ENCODE peak calls at places on chromosomes 11 and 22, in four cellular contexts. One of them, this sample, is unnamed. For H3K9me3, the result is how much of the 10 kb centered on the place peaks cover.

GRCh38 chr11:92322225-92322624 is 97.6 kb downstream of the FAT3 start:
- DNase-seq in psoas muscle: no peak
- DNase-seq in gastrocnemius medialis: no peak
- DNase-seq in heart left ventricle: no peak
- DNase-seq in this sample: no peak

GRCh38 chr11:86802601-86803051 is 2.3 kb downstream of the PRSS23 start:
- DNase-seq in psoas muscle: no peak
- DNase-seq in gastrocnemius medialis: no peak
- DNase-seq in heart left ventricle: no peak
- DNase-seq in this sample: no peak

GRCh38 chr11:63574856-63575602 is 11.8 kb upstream of the PLAAT2 start:
- DNase-seq in psoas muscle: peak
- DNase-seq in gastrocnemius medialis: peak
- DNase-seq in heart left ventricle: peak
- DNase-seq in this sample: peak

GRCh38 chr22:27420817-27421361 is 380.7 kb downstream of the MN1 start:
- DNase-seq in psoas muscle: peak
- DNase-seq in gastrocnemius medialis: peak
- DNase-seq in heart left ventricle: peak
- DNase-seq in this sample: peak

GRCh38 chr11:64437426-64437825 is 78.5 kb downstream of the RPS6KA4 start:
- DNase-seq in psoas muscle: no peak
- DNase-seq in gastrocnemius medialis: no peak
- DNase-seq in heart left ventricle: no peak
- DNase-seq in this sample: no peak

GRCh38 chr22:48248901-48249455 is 1486.5 kb downstream of the TBC1D22A start:
- DNase-seq in psoas muscle: no peak
- DNase-seq in gastrocnemius medialis: no peak
- DNase-seq in heart left ventricle: no peak
- DNase-seq in this sample: no peak

GRCh38 chr11:29321293-29322132 is 695.3 kb downstream of the KCNA4 start:
- DNase-seq in psoas muscle: no peak
- DNase-seq in gastrocnemius medialis: no peak
- DNase-seq in heart left ventricle: no peak
- DNase-seq in this sample: no peak

GRCh38 chr22:44411226-44412135 is 86.6 kb downstream of the RTL6 start:
- DNase-seq in psoas muscle: no peak
- DNase-seq in gastrocnemius medialis: no peak
- DNase-seq in heart left ventricle: no peak
- DNase-seq in this sample: no peak

GRCh38 chr11:132648841-132649240 is 883.5 kb downstream of the OPCML start:
- DNase-seq in psoas muscle: no peak
- DNase-seq in gastrocnemius medialis: no peak
- DNase-seq in heart left ventricle: no peak
- DNase-seq in this sample: no peak

GRCh38 chr22:39091136-39092081 is 5.6 kb upstream of the APOBEC3H start:
- DNase-seq in psoas muscle: no peak
- DNase-seq in gastrocnemius medialis: no peak
- DNase-seq in heart left ventricle: no peak
- DNase-seq in this sample: no peak

GRCh38 chr22:41915035-41915782 is at the start of gene SHISA8:
- DNase-seq in psoas muscle: peak
- DNase-seq in gastrocnemius medialis: no peak
- DNase-seq in heart left ventricle: peak
- DNase-seq in this sample: peak

GRCh38 chr22:45225732-45226560 is 14.7 kb downstream of the KIAA0930 start:
- DNase-seq in psoas muscle: peak
- DNase-seq in gastrocnemius medialis: no peak
- DNase-seq in heart left ventricle: no peak
- DNase-seq in this sample: no peak

GRCh38 chr11:57071829-57072228 is 83.1 kb downstream of the OR5AK2 start:
- DNase-seq in psoas muscle: no peak
- DNase-seq in gastrocnemius medialis: no peak
- DNase-seq in heart left ventricle: no peak
- DNase-seq in this sample: no peak

GRCh38 chr11:107704432-107704831 is 7.4 kb downstream of the SLN start:
- DNase-seq in psoas muscle: no peak
- DNase-seq in gastrocnemius medialis: no peak
- DNase-seq in heart left ventricle: no peak
- DNase-seq in this sample: no peak

GRCh38 chr11:134445601-134446325 is 33.7 kb upstream of the B3GAT1 start:
- DNase-seq in psoas muscle: no peak
- DNase-seq in gastrocnemius medialis: no peak
- DNase-seq in heart left ventricle: no peak
- DNase-seq in this sample: no peak

GRCh38 chr22:11627436-11627797 is 3900.6 kb upstream of the OR11H1 start:
- DNase-seq in psoas muscle: no peak
- DNase-seq in gastrocnemius medialis: no peak
- DNase-seq in heart left ventricle: peak
- DNase-seq in this sample: no peak

GRCh38 chr22:11627798-11628650 is 3900.0 kb upstream of the OR11H1 start:
- DNase-seq in psoas muscle: no peak
- DNase-seq in gastrocnemius medialis: no peak
- DNase-seq in heart left ventricle: peak
- DNase-seq in this sample: no peak

GRCh38 chr22:11628651-11629511 is 3899.1 kb upstream of the OR11H1 start:
- DNase-seq in psoas muscle: no peak
- DNase-seq in gastrocnemius medialis: no peak
- DNase-seq in heart left ventricle: peak
- DNase-seq in this sample: no peak

GRCh38 chr22:11629661-11630385 is 3898.2 kb upstream of the OR11H1 start:
- DNase-seq in psoas muscle: no peak
- DNase-seq in gastrocnemius medialis: no peak
- DNase-seq in heart left ventricle: peak
- DNase-seq in this sample: no peak

DNA sequence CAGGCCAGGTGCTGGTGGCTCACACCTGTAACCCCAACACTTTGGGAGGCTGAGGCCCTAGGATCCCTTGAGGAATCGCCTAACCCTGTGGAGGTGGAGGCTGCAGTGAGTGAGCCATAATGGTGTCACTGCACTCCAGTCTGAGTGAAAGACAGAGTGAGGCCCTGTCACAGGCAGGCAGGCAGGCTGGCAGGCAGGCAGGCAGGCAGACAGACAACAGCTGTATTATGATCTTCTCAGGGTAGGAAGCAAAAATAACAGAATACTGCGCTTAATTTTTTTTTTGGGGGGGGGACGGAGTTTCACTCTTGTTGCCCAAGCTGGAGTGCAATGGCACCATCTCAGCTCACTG is 3901.6 kb upstream of the OR11H1 start:
- DNase-seq in psoas muscle: no peak
- DNase-seq in gastrocnemius medialis: no peak
- DNase-seq in heart left ventricle: peak
- DNase-seq in this sample: no peak
- H3K9me3 ChIP-seq in psoas muscle: under half
- H3K9me3 ChIP-seq in gastrocnemius medialis: under half
- H3K9me3 ChIP-seq in heart left ventricle: under half
- H3K9me3 ChIP-seq in this sample: half or more

DNA sequence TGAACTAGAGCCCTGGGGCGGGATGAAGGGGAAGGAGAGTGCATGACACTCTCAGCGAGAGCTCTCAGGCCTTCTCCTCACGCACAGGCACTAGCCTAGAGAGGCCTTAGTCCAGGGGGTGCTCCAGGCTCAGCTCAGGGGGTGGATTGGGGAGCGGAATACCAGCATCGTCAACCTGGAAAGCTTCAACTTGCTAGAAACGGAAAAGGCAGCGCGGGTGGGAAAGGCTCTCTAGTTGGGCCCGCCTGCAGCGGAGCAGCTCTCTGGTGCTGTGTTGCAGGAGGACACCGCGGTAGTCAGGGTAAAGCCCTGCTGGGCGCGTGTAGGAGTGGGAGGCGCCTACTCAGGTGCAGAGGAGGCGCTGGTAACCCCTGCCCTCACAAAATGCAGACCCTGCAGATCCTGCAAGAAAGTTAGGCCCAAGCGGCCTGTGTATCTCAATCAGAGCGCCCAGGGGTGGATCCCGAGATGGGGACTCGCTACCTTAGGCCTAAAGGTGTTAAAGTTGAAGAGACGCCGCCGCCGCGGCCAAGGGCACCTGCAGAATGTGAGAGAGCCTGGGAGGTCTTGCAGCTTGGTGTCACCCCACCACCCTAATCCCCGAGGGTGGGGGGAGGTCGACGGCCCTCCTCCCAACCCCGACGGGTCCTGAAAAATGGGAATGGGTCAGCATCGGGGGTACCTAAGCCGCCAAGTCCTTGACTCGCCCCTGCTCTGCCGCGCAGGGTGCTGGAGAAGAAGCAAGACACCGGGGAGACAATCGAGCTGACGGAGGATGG is 2.8 kb downstream of the SLC17A6 start:
- DNase-seq in psoas muscle: no peak
- DNase-seq in gastrocnemius medialis: no peak
- DNase-seq in heart left ventricle: no peak
- DNase-seq in this sample: no peak
- H3K4me3 ChIP-seq in psoas muscle: no peak
- H3K4me3 ChIP-seq in gastrocnemius medialis: no peak
- H3K4me3 ChIP-seq in heart left ventricle: no peak
- H3K4me3 ChIP-seq in this sample: no peak

GRCh38 chr11:67291481-67292381 is 2.6 kb downstream of the ANKRD13D start:
- DNase-seq in psoas muscle: peak
- DNase-seq in gastrocnemius medialis: no peak
- DNase-seq in heart left ventricle: peak
- DNase-seq in this sample: peak

GRCh38 chr11:67289226-67289650 is at the start of gene ANKRD13D:
- DNase-seq in psoas muscle: no peak
- DNase-seq in gastrocnemius medialis: no peak
- DNase-seq in heart left ventricle: no peak
- DNase-seq in this sample: no peak

GRCh38 chr11:67292671-67293070 is 3.6 kb downstream of the ANKRD13D start:
- DNase-seq in psoas muscle: no peak
- DNase-seq in gastrocnemius medialis: no peak
- DNase-seq in heart left ventricle: no peak
- DNase-seq in this sample: no peak

GRCh38 chr11:67289651-67290479 is 762 bp downstream of the ANKRD13D start:
- DNase-seq in psoas muscle: peak
- DNase-seq in gastrocnemius medialis: no peak
- DNase-seq in heart left ventricle: peak
- DNase-seq in this sample: peak

DNA sequence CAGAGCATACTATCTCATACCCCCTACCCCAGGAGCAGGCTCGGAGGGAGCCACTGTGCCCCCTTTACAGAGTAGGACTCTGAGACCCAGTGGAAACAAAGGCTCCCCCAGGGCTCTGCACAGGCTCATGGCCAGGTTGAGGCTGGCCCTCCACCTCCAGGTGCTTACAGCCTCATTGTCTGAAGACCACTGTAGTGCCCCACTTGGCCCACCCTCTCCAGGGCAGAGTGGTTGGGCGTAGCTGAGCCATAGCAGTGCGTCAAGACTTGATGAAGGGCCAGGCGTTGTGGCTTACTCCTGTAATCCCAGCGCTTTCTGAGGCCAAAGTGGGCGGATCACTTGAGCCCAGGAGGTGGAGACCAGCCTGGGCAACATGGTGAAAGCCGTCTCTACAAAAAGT is 1.7 kb downstream of the ANKRD13D start:
- DNase-seq in psoas muscle: peak
- DNase-seq in gastrocnemius medialis: no peak
- DNase-seq in heart left ventricle: peak
- DNase-seq in this sample: peak
- H3K27ac ChIP-seq in psoas muscle: no peak
- H3K27ac ChIP-seq in gastrocnemius medialis: no peak
- H3K27ac ChIP-seq in heart left ventricle: no peak
- H3K27ac ChIP-seq in this sample: peak

GRCh38 chr11:1073261-1073724 is 1.4 kb upstream of the MUC2 start:
- DNase-seq in psoas muscle: peak
- DNase-seq in gastrocnemius medialis: no peak
- DNase-seq in heart left ventricle: peak
- DNase-seq in this sample: peak
- H3K9me3 ChIP-seq in psoas muscle: under half
- H3K9me3 ChIP-seq in gastrocnemius medialis: under half
- H3K9me3 ChIP-seq in heart left ventricle: under half
- H3K9me3 ChIP-seq in this sample: under half

GRCh38 chr11:61002598-61002997 is 31.1 kb downstream of the CD6 start:
- DNase-seq in psoas muscle: no peak
- DNase-seq in gastrocnemius medialis: no peak
- DNase-seq in heart left ventricle: no peak
- DNase-seq in this sample: no peak

GRCh38 chr11:61004841-61005240 is 33.4 kb downstream of the CD6 start:
- DNase-seq in psoas muscle: no peak
- DNase-seq in gastrocnemius medialis: no peak
- DNase-seq in heart left ventricle: no peak
- DNase-seq in this sample: no peak

GRCh38 chr11:61000426-61000825 is 28.9 kb downstream of the CD6 start:
- DNase-seq in psoas muscle: no peak
- DNase-seq in gastrocnemius medialis: no peak
- DNase-seq in heart left ventricle: no peak
- DNase-seq in this sample: no peak

GRCh38 chr11:61007383-61007970 is 36.0 kb downstream of the CD6 start:
- DNase-seq in psoas muscle: no peak
- DNase-seq in gastrocnemius medialis: no peak
- DNase-seq in heart left ventricle: no peak
- DNase-seq in this sample: no peak

DNA sequence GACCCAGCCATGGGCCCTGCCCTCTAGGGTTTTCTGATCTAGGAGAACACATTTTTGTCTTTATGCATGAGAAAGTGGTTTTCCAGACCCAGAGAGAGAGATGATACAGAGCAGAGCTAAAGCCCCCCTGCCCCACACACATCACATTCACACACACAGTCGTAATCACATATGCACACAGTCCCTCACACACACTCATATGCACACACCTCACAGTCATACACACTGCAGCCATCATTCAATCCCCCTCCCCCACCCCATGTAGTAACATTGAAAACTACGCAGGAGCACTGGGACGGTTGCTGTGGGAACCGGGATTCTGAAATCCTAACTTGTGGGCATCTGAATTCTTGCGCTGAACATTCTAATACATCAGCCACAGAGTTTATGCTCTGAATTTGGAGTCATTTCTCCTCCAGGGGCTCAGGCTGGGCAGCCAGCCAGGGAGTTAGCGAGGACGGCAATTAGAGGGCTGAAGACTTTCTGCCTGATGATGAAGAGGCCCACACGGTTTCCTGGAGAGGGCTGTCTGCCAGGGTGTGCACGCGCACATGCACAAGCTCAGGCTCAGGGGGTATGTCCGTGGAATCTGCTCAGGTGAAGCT is 32.7 kb downstream of the CD6 start:
- DNase-seq in psoas muscle: no peak
- DNase-seq in gastrocnemius medialis: no peak
- DNase-seq in heart left ventricle: peak
- DNase-seq in this sample: no peak
- H3K4me3 ChIP-seq in psoas muscle: no peak
- H3K4me3 ChIP-seq in gastrocnemius medialis: no peak
- H3K4me3 ChIP-seq in heart left ventricle: no peak
- H3K4me3 ChIP-seq in this sample: no peak

DNA sequence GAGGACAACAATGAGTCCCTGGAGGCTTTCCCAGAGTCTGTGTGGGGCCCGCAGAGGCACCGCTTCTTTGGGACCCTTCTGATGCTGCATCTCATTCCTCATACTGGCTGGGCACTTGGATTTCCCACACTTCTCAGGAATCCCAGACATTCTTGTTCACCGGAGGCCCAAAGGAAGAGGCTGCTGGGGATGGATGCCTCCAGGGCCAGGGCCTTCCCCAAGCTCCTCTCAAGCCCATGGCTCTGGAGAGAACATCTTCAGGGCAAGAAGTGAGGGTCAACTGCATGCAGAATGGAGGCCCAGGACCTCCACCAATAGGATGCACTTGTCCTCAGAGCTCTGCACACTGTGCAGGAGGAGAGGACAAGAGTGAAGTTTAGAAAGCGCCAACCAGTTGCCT is 34.6 kb downstream of the DKK3 start:
- DNase-seq in psoas muscle: no peak
- DNase-seq in gastrocnemius medialis: no peak
- DNase-seq in heart left ventricle: no peak
- DNase-seq in this sample: no peak
- H3K27ac ChIP-seq in psoas muscle: no peak
- H3K27ac ChIP-seq in gastrocnemius medialis: peak
- H3K27ac ChIP-seq in heart left ventricle: peak
- H3K27ac ChIP-seq in this sample: peak

GRCh38 chr11:70193411-70194292 is 9.4 kb upstream of the FADD start:
- DNase-seq in psoas muscle: no peak
- DNase-seq in gastrocnemius medialis: no peak
- DNase-seq in heart left ventricle: peak
- DNase-seq in this sample: no peak
- H3K9me3 ChIP-seq in psoas muscle: under half
- H3K9me3 ChIP-seq in gastrocnemius medialis: under half
- H3K9me3 ChIP-seq in heart left ventricle: under half
- H3K9me3 ChIP-seq in this sample: under half

This sample was measured in left ventricle myocardium inferior.